ENCODE peak calls at places on chromosome 14, in four cellular contexts. Z is activated T-cell treated with anti-CD3 and anti-CD28 coated beads, Interleukin-2, amount 50 U/mL, for 72 hours; X is Right ventricle myocardium superior; R is ecto neural progenitor cell. H is an unnamed sample.

GRCh38 chr14:94970937-94971730 is 186.2 kb downstream of the DICER1 start:
- DNase-seq in Z (no peak), X (no peak), R (no peak), H (no peak)

GRCh38 chr14:71932229-71932951 is at the start of gene RGS6:
- DNase-seq in Z (peak; percentile 58), X (peak; percentile 47), R (peak; percentile 70), H (peak; percentile 77)

GRCh38 chr14:64745511-64746041 is 41.4 kb downstream of the PLEKHG3 start:
- DNase-seq in Z (no peak), X (no peak), R (no peak), H (no peak)

GRCh38 chr14:103386632-103387329 is 1.6 kb downstream of the MARK3 start:
- DNase-seq in Z (no peak), X (no peak), R (no peak), H (no peak)

GRCh38 chr14:101039031-101039754 is 135.7 kb upstream of the RTL1 start:
- DNase-seq in Z (no peak), X (no peak), R (no peak), H (no peak)

GRCh38 chr14:103770902-103771301 is 55.3 kb downstream of the ZFYVE21 start:
- DNase-seq in Z (no peak), X (no peak), R (no peak), H (no peak)

GRCh38 chr14:94373708-94374107 is 14.7 kb downstream of the SERPINA1 start:
- DNase-seq in Z (no peak), X (no peak), R (no peak), H (no peak)

GRCh38 chr14:102849522-102850379 is 72.5 kb downstream of the TRAF3 start:
- DNase-seq in Z (no peak), X (no peak), R (no peak), H (no peak)

GRCh38 chr14:79862045-79862444 is 349.3 kb downstream of the DIO2 start:
- DNase-seq in Z (no peak), X (no peak), R (no peak), H (no peak)

GRCh38 chr14:66268802-66269334 is 217.3 kb upstream of the CCDC196 start:
- DNase-seq in Z (no peak), X (no peak), R (no peak), H (no peak)

GRCh38 chr14:95023886-95024285 is 133.4 kb downstream of the DICER1 start:
- DNase-seq in Z (no peak), X (no peak), R (peak; percentile 29), H (no peak)

GRCh38 chr14:88554458-88555286 is at the start of gene PTPN21:
- DNase-seq in Z (peak; percentile 46), X (peak; percentile 87), R (peak; percentile 87), H (peak; percentile 89)

GRCh38 chr14:68638056-68638816 is 154.6 kb downstream of the ZFP36L1 start:
- DNase-seq in Z (no peak), X (no peak), R (peak; percentile 43), H (peak; percentile 45)

GRCh38 chr14:99676657-99677056 is 7.4 kb upstream of the CYP46A1 start:
- DNase-seq in Z (no peak), X (no peak), R (no peak), H (no peak)

GRCh38 chr14:70898346-70898745 is 8.9 kb upstream of the PCNX1 start:
- DNase-seq in Z (no peak), X (no peak), R (no peak), H (no peak)

GRCh38 chr14:105938055-105938863 is 411.9 kb downstream of the TMEM121 start:
- DNase-seq in Z (no peak), X (peak; percentile 26), R (peak; percentile 19), H (no peak)

GRCh38 chr14:52259452-52259851 is 8.0 kb upstream of the PTGDR start:
- DNase-seq in Z (no peak), X (no peak), R (no peak), H (no peak)

GRCh38 chr14:73059326-73059725 is 992 bp downstream of the RBM25 start:
- DNase-seq in Z (no peak), X (no peak), R (no peak), H (no peak)

GRCh38 chr14:102979406-102979805 is 56.9 kb downstream of the AMN start:
- DNase-seq in Z (no peak), X (no peak), R (no peak), H (no peak)

GRCh38 chr14:87615822-87616679 is 376.9 kb downstream of the GALC start:
- DNase-seq in Z (peak; percentile 55), X (no peak), R (peak; percentile 71), H (no peak)

GRCh38 chr14:64702493-64703392 is 1.5 kb upstream of the PLEKHG3 start:
- DNase-seq in Z (no peak), X (no peak), R (no peak), H (peak; percentile 82)